ENCODE peak calls at places on chromosome 13, in four cellular contexts. L is hippocampal formation, K is progenitor cell of endocrine pancreas, U is psoas muscle. J is an unnamed sample.

GRCh38 chr13:31027136-31027535 is 94.7 kb downstream of the TEX26 start:
- DNase-seq in U (no peak), L (no peak), K (no peak), J (no peak)

GRCh38 chr13:23175920-23176319 is 4.9 kb upstream of the SGCG start:
- DNase-seq in L (no peak), U (no peak), K (no peak), J (no peak)

GRCh38 chr13:20566424-20566916 is 487 bp upstream of the IFT88 start:
- DNase-seq in K (no peak), L (peak; percentile 48), U (no peak), J (no peak)

GRCh38 chr13:34409496-34410163 is 532.4 kb upstream of the NBEA start:
- DNase-seq in L (no peak), U (no peak), K (no peak), J (no peak)

GRCh38 chr13:24264976-24265375 is 44.4 kb upstream of the C1QTNF9 start:
- DNase-seq in K (no peak), L (no peak), U (no peak), J (no peak)

GRCh38 chr13:106874308-106874707 is 306.4 kb upstream of the ARGLU1 start:
- DNase-seq in U (no peak), K (no peak), L (no peak), J (no peak)

GRCh38 chr13:21033224-21033855 is 28.0 kb downstream of the LATS2 start:
- DNase-seq in U (no peak), K (no peak), L (no peak), J (peak; percentile 12)

GRCh38 chr13:49093376-49093775 is 117.7 kb downstream of the FNDC3A start:
- DNase-seq in K (no peak), L (no peak), U (no peak), J (no peak)

GRCh38 chr13:34369925-34370324 is 552.0 kb downstream of the RFC3 start:
- DNase-seq in K (no peak), U (no peak), L (no peak), J (no peak)

GRCh38 chr13:98549006-98549727 is 27.7 kb downstream of the STK24 start:
- DNase-seq in U (no peak), K (no peak), L (no peak), J (no peak)

GRCh38 chr13:113722921-113723320 is 36.1 kb upstream of the TMEM255B start:
- DNase-seq in L (no peak), U (no peak), K (no peak), J (no peak)

GRCh38 chr13:46850214-46850613 is 46.6 kb downstream of the HTR2A start:
- DNase-seq in U (no peak), K (no peak), L (no peak), J (no peak)

GRCh38 chr13:33352023-33352422 is 66.5 kb upstream of the STARD13 start:
- DNase-seq in K (no peak), U (no peak), L (no peak), J (no peak)

GRCh38 chr13:93345642-93346220 is 119.1 kb downstream of the GPC6 start:
- DNase-seq in K (no peak), U (no peak), L (no peak), J (no peak)

GRCh38 chr13:113935523-113935922 is 38.4 kb downstream of the C13orf46 start:
- DNase-seq in L (no peak), U (no peak), K (no peak), J (no peak)

GRCh38 chr13:43986395-43986794 is 106.7 kb downstream of the LACC1 start:
- DNase-seq in L (no peak), U (no peak), K (no peak), J (no peak)

GRCh38 chr13:42239644-42240043 is 32.3 kb upstream of the AKAP11 start:
- DNase-seq in L (no peak), K (no peak), U (no peak), J (no peak)

GRCh38 chr13:23322353-23323336 is 110.9 kb downstream of the SACS start:
- DNase-seq in L (no peak), K (no peak), U (no peak), J (no peak)

GRCh38 chr13:21402586-21403307 is 56.4 kb downstream of the ZDHHC20 start:
- DNase-seq in L (no peak), U (no peak), K (no peak), J (no peak)

GRCh38 chr13:35930665-35931631 is 200.2 kb downstream of the DCLK1 start:
- DNase-seq in U (no peak), L (no peak), K (no peak), J (no peak)

GRCh38 chr13:19818223-19818842 is 35.6 kb upstream of the PSPC1 start:
- DNase-seq in L (no peak), K (peak; percentile 70), U (peak; percentile 15), J (no peak)

GRCh38 chr13:108828053-108828806 is 198.8 kb downstream of the MYO16 start:
- DNase-seq in K (no peak), L (no peak), U (no peak), J (no peak)

GRCh38 chr13:26255717-26256277 is 1.9 kb downstream of the CDK8 start:
- DNase-seq in K (no peak), U (no peak), L (no peak), J (no peak)

GRCh38 chr13:49627831-49628652 is at the start of gene ARL11:
- DNase-seq in K (no peak), L (no peak), U (peak; percentile 59), J (peak; percentile 17)

GRCh38 chr13:27827646-27828045 is 35.4 kb downstream of the GSX1 start:
- DNase-seq in U (no peak), L (no peak), K (no peak), J (no peak)

GRCh38 chr13:99662678-99663077 is 161.4 kb downstream of the TM9SF2 start:
- DNase-seq in L (no peak), U (no peak), K (no peak), J (no peak)

GRCh38 chr13:51523082-51523518 is 61.2 kb upstream of the WDFY2 start:
- DNase-seq in U (no peak), L (no peak), K (no peak), J (no peak)

GRCh38 chr13:42990991-42991891 is 800 bp downstream of the EPSTI1 start:
- DNase-seq in L (no peak), K (no peak), U (no peak), J (no peak)

GRCh38 chr13:83183439-83184149 is 698.7 kb downstream of the SLITRK1 start:
- DNase-seq in L (no peak), K (no peak), U (no peak), J (no peak)

GRCh38 chr13:42007844-42008243 is 40.6 kb upstream of the DGKH start:
- DNase-seq in K (no peak), U (no peak), L (no peak), J (no peak)

J was measured in hypothalamus.